ENCODE peak calls at places on chromosomes 13 and 19, in ten cellular contexts. P, Z, Q, K, Y, R, O, B, M and X are unnamed samples.

GRCh38 chr13:30431269-30431950 is 9.1 kb downstream of the UBE2L5 start:
- DNase-seq in P (no peak), Z (no peak), Q (no peak), K (no peak), Y (no peak), R (no peak), O (no peak), B (peak), M (no peak), X (no peak)

GRCh38 chr13:84445776-84446175 is 563.5 kb upstream of the SLITRK1 start:
- DNase-seq in P (no peak), Z (no peak), Q (peak), K (no peak), Y (no peak), R (no peak), O (peak), B (no peak), M (no peak), X (no peak)

GRCh38 chr13:26011996-26012688 is 39.7 kb downstream of the SHISA2 start:
- DNase-seq in P (no peak), Z (no peak), Q (peak), K (no peak), Y (no peak), R (no peak), O (no peak), B (no peak), M (no peak), X (no peak)

GRCh38 chr19:40592170-40592569 is 9.0 kb upstream of the LTBP4 start:
- DNase-seq in P (peak), Z (peak), Q (peak), K (no peak), Y (no peak), R (no peak), O (no peak), B (peak), M (no peak), X (peak)

GRCh38 chr19:29724102-29724641 is 9.1 kb upstream of the C19orf12 start:
- DNase-seq in P (no peak), Z (peak), Q (peak), K (no peak), Y (no peak), R (no peak), O (no peak), B (no peak), M (no peak), X (peak)

GRCh38 chr13:65378943-65379519 is 1851.1 kb downstream of the PCDH9 start:
- DNase-seq in P (no peak), Z (peak), Q (no peak), K (no peak), Y (no peak), R (no peak), O (no peak), B (peak), M (peak), X (peak)

GRCh38 chr13:99230991-99231390 is 27.2 kb downstream of the GPR18 start:
- DNase-seq in P (no peak), Z (no peak), Q (no peak), K (no peak), Y (no peak), R (no peak), O (no peak), B (no peak), M (no peak), X (no peak)

GRCh38 chr19:43594710-43595604 is 977 bp downstream of the IRGQ start:
- DNase-seq in P (peak), Z (peak), Q (peak), K (peak), Y (peak), R (no peak), O (no peak), B (peak), M (peak), X (peak)

GRCh38 chr19:8902520-8902919 is 70.3 kb downstream of the MBD3L1 start:
- DNase-seq in P (no peak), Z (no peak), Q (no peak), K (no peak), Y (no peak), R (no peak), O (no peak), B (no peak), M (no peak), X (no peak)

GRCh38 chr13:44440046-44440608 is 66.5 kb downstream of the SERP2 start:
- DNase-seq in P (no peak), Z (no peak), Q (no peak), K (no peak), Y (no peak), R (no peak), O (no peak), B (no peak), M (no peak), X (no peak)

GRCh38 chr13:98267080-98267912 is 90.2 kb upstream of the RNF113B start:
- DNase-seq in P (peak), Z (no peak), Q (peak), K (peak), Y (no peak), R (no peak), O (no peak), B (peak), M (no peak), X (no peak)

GRCh38 chr13:94332360-94333040 is 147.0 kb downstream of the DCT start:
- DNase-seq in P (no peak), Z (no peak), Q (no peak), K (no peak), Y (no peak), R (no peak), O (no peak), B (no peak), M (no peak), X (no peak)

GRCh38 chr13:39379667-39380655 is 223.0 kb downstream of the LHFPL6 start:
- DNase-seq in P (no peak), Z (no peak), Q (no peak), K (no peak), Y (no peak), R (no peak), O (no peak), B (no peak), M (no peak), X (no peak)

GRCh38 chr13:22108283-22108897 is 437.5 kb downstream of the FGF9 start:
- DNase-seq in P (no peak), Z (no peak), Q (peak), K (no peak), Y (no peak), R (no peak), O (no peak), B (peak), M (no peak), X (no peak)

GRCh38 chr13:64871742-64872141 is 2358.4 kb downstream of the PCDH9 start:
- DNase-seq in P (no peak), Z (no peak), Q (no peak), K (no peak), Y (no peak), R (no peak), O (no peak), B (no peak), M (no peak), X (no peak)

GRCh38 chr13:51523082-51523518 is 61.2 kb upstream of the WDFY2 start:
- DNase-seq in P (no peak), Z (no peak), Q (peak), K (peak), Y (no peak), R (no peak), O (peak), B (no peak), M (no peak), X (no peak)

GRCh38 chr19:41868120-41868988 is 8.3 kb downstream of the RPS19 start:
- DNase-seq in P (no peak), Z (no peak), Q (no peak), K (no peak), Y (no peak), R (no peak), O (no peak), B (no peak), M (no peak), X (no peak)

GRCh38 chr19:46351241-46352041 is 4.6 kb downstream of the PPP5C start:
- DNase-seq in P (no peak), Z (no peak), Q (peak), K (peak), Y (no peak), R (no peak), O (no peak), B (no peak), M (no peak), X (peak)

GRCh38 chr19:44305457-44305856 is 632 bp upstream of the ZNF235 start:
- DNase-seq in P (no peak), Z (no peak), Q (no peak), K (no peak), Y (no peak), R (no peak), O (no peak), B (no peak), M (no peak), X (no peak)

GRCh38 chr13:99103536-99103935 is 97.1 kb upstream of the UBAC2 start:
- DNase-seq in P (peak), Z (peak), Q (peak), K (no peak), Y (no peak), R (no peak), O (no peak), B (no peak), M (peak), X (peak)

GRCh38 chr19:34172661-34173144 is 399 bp downstream of the LSM14A start:
- DNase-seq in P (no peak), Z (peak), Q (peak), K (peak), Y (peak), R (no peak), O (no peak), B (no peak), M (no peak), X (no peak)

GRCh38 chr13:23506071-23506820 is 64.0 kb upstream of the TNFRSF19 start:
- DNase-seq in P (no peak), Z (no peak), Q (peak), K (no peak), Y (no peak), R (peak), O (no peak), B (peak), M (no peak), X (no peak)

GRCh38 chr19:33840382-33840781 is 43.7 kb downstream of the KCTD15 start:
- DNase-seq in P (no peak), Z (no peak), Q (no peak), K (no peak), Y (no peak), R (no peak), O (no peak), B (no peak), M (no peak), X (no peak)

GRCh38 chr19:18013621-18014111 is 5.7 kb downstream of the ARRDC2 start:
- DNase-seq in P (no peak), Z (peak), Q (no peak), K (peak), Y (no peak), R (no peak), O (no peak), B (no peak), M (no peak), X (no peak)

GRCh38 chr19:40274585-40275544 is 10.3 kb downstream of the AKT2 start:
- DNase-seq in P (no peak), Z (no peak), Q (peak), K (no peak), Y (no peak), R (no peak), O (no peak), B (no peak), M (no peak), X (no peak)

GRCh38 chr13:24032252-24032651 is 128.3 kb upstream of the SPATA13 start:
- DNase-seq in P (no peak), Z (no peak), Q (peak), K (no peak), Y (no peak), R (peak), O (peak), B (no peak), M (no peak), X (no peak)

GRCh38 chr13:31090921-31091624 is 70.6 kb downstream of the HSPH1 start:
- DNase-seq in P (no peak), Z (no peak), Q (peak), K (no peak), Y (peak), R (no peak), O (peak), B (no peak), M (no peak), X (no peak)

GRCh38 chr13:101893021-101893420 is 440.5 kb downstream of the ITGBL1 start:
- DNase-seq in P (no peak), Z (no peak), Q (no peak), K (no peak), Y (no peak), R (no peak), O (no peak), B (no peak), M (no peak), X (no peak)

GRCh38 chr13:49810464-49810824 is 18.0 kb upstream of the KPNA3 start:
- DNase-seq in P (no peak), Z (no peak), Q (no peak), K (no peak), Y (no peak), R (no peak), O (no peak), B (no peak), M (no peak), X (no peak)

GRCh38 chr19:17294051-17294891 is 9.0 kb downstream of the ABHD8 start:
- DNase-seq in P (peak), Z (peak), Q (peak), K (no peak), Y (no peak), R (no peak), O (no peak), B (no peak), M (peak), X (peak)